ENCODE peak calls at places on chromosomes 13 and 19, in eight cellular contexts. One of them, this sample, is unnamed.

GRCh38 chr19:57599761-57600383 is at the start of gene ZNF530:
- DNase-seq in spleen: peak; percentile 96
- DNase-seq in thoracic aorta: peak; percentile 82
- DNase-seq in HL-60: peak; percentile 96
- DNase-seq in fibroblast of lung: peak; percentile 87
- DNase-seq in pancreas: peak; percentile 90
- DNase-seq in astrocyte of the cerebellum: peak; percentile 79
- DNase-seq in fibroblast of villous mesenchyme: peak; percentile 91
- DNase-seq in this sample: peak; percentile 65

GRCh38 chr13:79799049-79799448 is 318.1 kb downstream of the NDFIP2 start:
- DNase-seq in fibroblast of lung: no peak
- DNase-seq in HL-60: no peak
- DNase-seq in pancreas: no peak
- DNase-seq in thoracic aorta: no peak
- DNase-seq in astrocyte of the cerebellum: no peak
- DNase-seq in fibroblast of villous mesenchyme: no peak
- DNase-seq in spleen: no peak
- DNase-seq in this sample: no peak

GRCh38 chr13:103510007-103510406 is 443.8 kb upstream of the SLC10A2 start:
- DNase-seq in fibroblast of villous mesenchyme: no peak
- DNase-seq in spleen: no peak
- DNase-seq in HL-60: no peak
- DNase-seq in pancreas: no peak
- DNase-seq in thoracic aorta: no peak
- DNase-seq in fibroblast of lung: no peak
- DNase-seq in astrocyte of the cerebellum: no peak
- DNase-seq in this sample: no peak

GRCh38 chr13:22801402-22802003 is 379.3 kb upstream of the SGCG start:
- DNase-seq in spleen: no peak
- DNase-seq in thoracic aorta: no peak
- DNase-seq in fibroblast of villous mesenchyme: peak; percentile 30
- DNase-seq in fibroblast of lung: no peak
- DNase-seq in astrocyte of the cerebellum: no peak
- DNase-seq in pancreas: no peak
- DNase-seq in HL-60: no peak
- DNase-seq in this sample: no peak

GRCh38 chr13:40536443-40537113 is 129.9 kb downstream of the FOXO1 start:
- DNase-seq in fibroblast of villous mesenchyme: no peak
- DNase-seq in astrocyte of the cerebellum: no peak
- DNase-seq in pancreas: peak; percentile 93
- DNase-seq in HL-60: no peak
- DNase-seq in fibroblast of lung: no peak
- DNase-seq in thoracic aorta: no peak
- DNase-seq in spleen: no peak
- DNase-seq in this sample: no peak

GRCh38 chr13:100333141-100333540 is 244.2 kb downstream of the PCCA start:
- DNase-seq in fibroblast of villous mesenchyme: no peak
- DNase-seq in HL-60: no peak
- DNase-seq in thoracic aorta: no peak
- DNase-seq in fibroblast of lung: no peak
- DNase-seq in astrocyte of the cerebellum: no peak
- DNase-seq in pancreas: no peak
- DNase-seq in spleen: no peak
- DNase-seq in this sample: no peak

GRCh38 chr19:498977-499623 is 2.8 kb downstream of the MADCAM1 start:
- DNase-seq in HL-60: no peak
- DNase-seq in astrocyte of the cerebellum: no peak
- DNase-seq in pancreas: no peak
- DNase-seq in fibroblast of lung: no peak
- DNase-seq in thoracic aorta: no peak
- DNase-seq in fibroblast of villous mesenchyme: no peak
- DNase-seq in spleen: no peak
- DNase-seq in this sample: no peak

GRCh38 chr19:24086974-24087595 is at the start of gene ZNF254:
- DNase-seq in thoracic aorta: peak; percentile 86
- DNase-seq in spleen: peak; percentile 95
- DNase-seq in fibroblast of villous mesenchyme: peak; percentile 94
- DNase-seq in astrocyte of the cerebellum: peak; percentile 93
- DNase-seq in pancreas: peak; percentile 85
- DNase-seq in fibroblast of lung: peak; percentile 96
- DNase-seq in HL-60: peak; percentile 78
- DNase-seq in this sample: peak; percentile 92

GRCh38 chr13:91045351-91046034 is 302.0 kb upstream of the MIR17HG start:
- DNase-seq in pancreas: no peak
- DNase-seq in HL-60: no peak
- DNase-seq in astrocyte of the cerebellum: no peak
- DNase-seq in fibroblast of lung: peak; percentile 9
- DNase-seq in spleen: no peak
- DNase-seq in thoracic aorta: no peak
- DNase-seq in fibroblast of villous mesenchyme: no peak
- DNase-seq in this sample: no peak

GRCh38 chr19:31347828-31348314 is 1.4 kb downstream of the TSHZ3 start:
- DNase-seq in spleen: no peak
- DNase-seq in thoracic aorta: no peak
- DNase-seq in pancreas: no peak
- DNase-seq in fibroblast of lung: peak; percentile 66
- DNase-seq in HL-60: no peak
- DNase-seq in fibroblast of villous mesenchyme: peak; percentile 71
- DNase-seq in astrocyte of the cerebellum: no peak
- DNase-seq in this sample: no peak

GRCh38 chr19:50877338-50877737 is 4.1 kb downstream of the KLK2 start:
- DNase-seq in spleen: no peak
- DNase-seq in thoracic aorta: no peak
- DNase-seq in HL-60: no peak
- DNase-seq in astrocyte of the cerebellum: no peak
- DNase-seq in fibroblast of lung: no peak
- DNase-seq in fibroblast of villous mesenchyme: no peak
- DNase-seq in pancreas: no peak
- DNase-seq in this sample: no peak

GRCh38 chr13:46039421-46040036 is 13.0 kb downstream of the ZC3H13 start:
- DNase-seq in fibroblast of lung: peak; percentile 25
- DNase-seq in fibroblast of villous mesenchyme: peak; percentile 31
- DNase-seq in astrocyte of the cerebellum: no peak
- DNase-seq in pancreas: no peak
- DNase-seq in thoracic aorta: no peak
- DNase-seq in spleen: no peak
- DNase-seq in HL-60: no peak
- DNase-seq in this sample: no peak

GRCh38 chr13:82800391-82800790 is 1081.9 kb downstream of the SLITRK1 start:
- DNase-seq in fibroblast of lung: peak; percentile 10
- DNase-seq in thoracic aorta: no peak
- DNase-seq in astrocyte of the cerebellum: peak; percentile 18
- DNase-seq in fibroblast of villous mesenchyme: no peak
- DNase-seq in pancreas: no peak
- DNase-seq in spleen: no peak
- DNase-seq in HL-60: no peak
- DNase-seq in this sample: peak; percentile 73

GRCh38 chr13:59318320-59318930 is 845.3 kb downstream of the DIAPH3 start:
- DNase-seq in HL-60: peak; percentile 72
- DNase-seq in thoracic aorta: no peak
- DNase-seq in spleen: no peak
- DNase-seq in pancreas: peak; percentile 69
- DNase-seq in fibroblast of villous mesenchyme: peak; percentile 38
- DNase-seq in fibroblast of lung: peak; percentile 39
- DNase-seq in astrocyte of the cerebellum: peak; percentile 65
- DNase-seq in this sample: peak; percentile 43

GRCh38 chr13:54592201-54592600 is 1563.6 kb downstream of the OLFM4 start:
- DNase-seq in thoracic aorta: no peak
- DNase-seq in astrocyte of the cerebellum: no peak
- DNase-seq in HL-60: no peak
- DNase-seq in fibroblast of lung: no peak
- DNase-seq in spleen: no peak
- DNase-seq in pancreas: no peak
- DNase-seq in fibroblast of villous mesenchyme: no peak
- DNase-seq in this sample: no peak

GRCh38 chr13:81565849-81566248 is 1224.9 kb upstream of the SPRY2 start:
- DNase-seq in thoracic aorta: no peak
- DNase-seq in pancreas: no peak
- DNase-seq in HL-60: no peak
- DNase-seq in fibroblast of villous mesenchyme: no peak
- DNase-seq in spleen: no peak
- DNase-seq in astrocyte of the cerebellum: no peak
- DNase-seq in fibroblast of lung: no peak
- DNase-seq in this sample: no peak

DNA sequence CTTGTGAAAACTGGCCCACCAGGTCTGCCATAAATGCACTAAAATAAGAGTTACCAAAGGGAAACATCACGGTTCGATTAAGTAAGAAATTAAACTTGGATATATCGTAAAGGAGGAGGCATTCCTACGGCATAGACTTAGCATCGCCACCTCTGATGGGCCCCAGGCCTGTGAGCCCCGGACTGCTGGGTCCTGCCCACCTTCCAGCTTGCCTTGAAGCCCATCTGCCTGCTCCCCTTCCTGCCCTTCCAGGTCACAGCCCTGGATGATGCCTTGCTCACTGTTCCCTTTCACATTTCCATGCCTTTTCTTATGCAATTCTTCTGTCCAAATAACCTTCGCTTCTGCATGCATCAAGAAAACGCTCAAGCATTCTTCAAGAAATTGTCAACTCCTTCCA is 91.3 kb downstream of the DOCK9 start:
- DNase-seq in fibroblast of villous mesenchyme: no peak
- DNase-seq in astrocyte of the cerebellum: no peak
- DNase-seq in HL-60: no peak
- DNase-seq in spleen: no peak
- DNase-seq in fibroblast of lung: no peak
- DNase-seq in thoracic aorta: no peak
- DNase-seq in pancreas: no peak
- DNase-seq in this sample: no peak
- H3K4me3 ChIP-seq in fibroblast of villous mesenchyme: no peak overlapping the region
- H3K4me3 ChIP-seq in astrocyte of the cerebellum: no peak overlapping the region
- H3K4me3 ChIP-seq in HL-60: no peak overlapping the region
- H3K4me3 ChIP-seq in spleen: no peak overlapping the region
- H3K4me3 ChIP-seq in fibroblast of lung: no peak overlapping the region
- H3K4me3 ChIP-seq in thoracic aorta: no peak overlapping the region
- H3K4me3 ChIP-seq in pancreas: no peak overlapping the region
- H3K4me3 ChIP-seq in this sample: no peak overlapping the region

DNA sequence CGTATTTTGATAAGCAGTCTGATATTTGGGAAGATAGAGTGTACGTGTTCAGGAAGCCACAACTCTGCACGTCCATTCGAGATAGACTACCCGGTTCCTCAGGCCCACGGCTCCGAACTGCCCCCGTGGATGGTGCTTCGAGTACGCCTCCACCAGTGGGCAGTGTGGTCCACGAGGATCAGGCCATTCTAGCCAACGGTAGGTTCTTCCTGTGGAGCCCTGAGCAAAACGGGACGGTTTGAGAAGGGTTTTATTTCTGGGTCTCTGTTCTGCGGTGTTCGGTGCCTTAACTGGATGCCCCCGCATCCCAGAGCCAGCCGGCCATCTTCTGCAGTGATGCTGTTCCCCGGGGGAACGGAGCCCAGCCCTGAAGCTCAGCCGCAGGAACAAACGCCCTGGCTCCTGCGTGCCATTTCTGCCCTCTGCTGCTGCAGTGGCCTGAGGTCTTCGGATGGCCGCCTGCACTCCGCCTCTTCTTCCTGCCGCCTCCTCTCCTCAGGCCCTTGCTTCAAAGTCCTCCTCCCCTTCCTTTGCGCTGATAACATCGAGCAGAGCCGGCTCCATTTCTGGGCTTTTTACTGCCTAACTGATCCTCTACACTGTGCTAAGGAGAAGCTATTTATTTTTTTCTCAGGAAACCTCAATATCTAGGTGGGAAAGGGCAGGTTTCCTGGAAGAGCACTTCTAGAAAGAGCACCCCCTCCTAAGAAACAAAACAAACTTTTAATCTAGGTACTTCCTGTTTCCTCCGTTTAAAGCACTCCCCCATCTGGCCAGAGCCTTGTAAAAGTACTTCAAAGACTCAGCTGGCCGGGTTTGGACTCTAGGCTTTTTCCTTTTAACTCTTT is 36.2 kb upstream of the SLC46A3 start:
- DNase-seq in HL-60: peak; percentile 13
- DNase-seq in fibroblast of lung: no peak
- DNase-seq in fibroblast of villous mesenchyme: peak; percentile 40
- DNase-seq in pancreas: no peak
- DNase-seq in astrocyte of the cerebellum: no peak
- DNase-seq in thoracic aorta: no peak
- DNase-seq in spleen: peak; percentile 77
- DNase-seq in this sample: no peak
- TF ChIP-seq CTCF in HL-60: no peak
- TF ChIP-seq CTCF in fibroblast of lung: no peak
- TF ChIP-seq CTCF in fibroblast of villous mesenchyme: peak; percentile 39
- TF ChIP-seq CTCF in pancreas: no peak
- TF ChIP-seq CTCF in astrocyte of the cerebellum: no peak
- TF ChIP-seq CTCF in thoracic aorta: no peak
- TF ChIP-seq CTCF in spleen: no peak
- TF ChIP-seq CTCF in this sample: no peak

DNA sequence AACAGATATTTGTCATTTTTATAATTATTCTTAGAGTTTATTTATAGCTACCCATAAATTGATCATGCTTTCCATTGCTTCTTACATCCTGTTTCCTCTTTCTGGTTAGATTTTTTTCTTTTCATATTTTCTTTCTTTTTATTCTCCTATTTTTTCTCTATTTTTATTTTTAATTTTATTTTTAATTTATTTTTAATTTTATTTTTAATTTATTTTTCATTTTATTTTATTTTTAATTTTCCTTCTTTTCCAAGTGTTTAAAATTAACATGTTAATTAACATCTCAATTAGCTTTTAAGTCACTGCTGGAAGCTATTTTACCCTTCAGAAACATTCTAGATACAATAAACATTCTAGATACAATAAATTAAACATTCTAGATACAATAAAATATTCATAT is 269.6 kb downstream of the B3GLCT start:
- DNase-seq in pancreas: no peak
- DNase-seq in fibroblast of lung: no peak
- DNase-seq in astrocyte of the cerebellum: no peak
- DNase-seq in fibroblast of villous mesenchyme: no peak
- DNase-seq in HL-60: no peak
- DNase-seq in spleen: no peak
- DNase-seq in thoracic aorta: no peak
- DNase-seq in this sample: no peak
- H3K4me3 ChIP-seq in pancreas: no peak overlapping the region
- H3K4me3 ChIP-seq in fibroblast of lung: no peak overlapping the region
- H3K4me3 ChIP-seq in astrocyte of the cerebellum: no peak overlapping the region
- H3K4me3 ChIP-seq in fibroblast of villous mesenchyme: no peak overlapping the region
- H3K4me3 ChIP-seq in HL-60: no peak overlapping the region
- H3K4me3 ChIP-seq in spleen: no peak overlapping the region
- H3K4me3 ChIP-seq in thoracic aorta: no peak overlapping the region
- H3K4me3 ChIP-seq in this sample: no peak overlapping the region

DNA sequence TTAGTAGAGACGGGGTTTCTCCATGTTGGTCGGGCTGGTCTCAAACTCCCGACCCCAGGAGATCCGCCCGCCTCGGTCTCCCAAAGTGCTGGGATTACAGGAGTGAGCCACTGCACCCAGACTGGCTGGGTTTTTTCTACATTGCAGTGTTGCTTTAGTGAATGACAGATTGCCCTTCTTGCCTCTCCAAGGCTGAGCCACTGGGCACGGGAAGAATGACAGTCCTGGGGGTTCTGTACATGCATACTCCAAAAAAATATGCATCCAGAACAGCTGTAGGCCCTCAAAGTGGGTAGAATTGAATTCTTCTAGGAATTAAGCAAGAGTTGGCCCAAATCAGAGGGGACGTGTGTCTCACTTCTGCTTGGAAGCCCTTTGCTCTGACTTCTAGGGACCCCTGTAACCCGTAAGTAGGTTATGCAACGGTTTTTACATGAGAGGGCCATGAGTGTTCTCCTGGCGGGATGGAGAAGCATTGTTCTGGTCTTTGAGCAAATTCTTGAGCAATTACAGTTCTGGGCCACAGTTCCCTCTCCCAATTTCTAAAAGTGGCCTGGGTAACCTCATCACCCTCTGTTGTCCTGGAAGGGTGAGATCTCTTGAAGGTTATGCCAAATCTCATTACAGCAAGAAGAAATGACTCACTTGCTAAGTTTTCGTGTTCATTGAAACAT is 3.6 kb downstream of the ACTN4 start:
- DNase-seq in fibroblast of lung: peak; percentile 93
- DNase-seq in pancreas: no peak
- DNase-seq in spleen: no peak
- DNase-seq in astrocyte of the cerebellum: peak; percentile 31
- DNase-seq in HL-60: peak; percentile 73
- DNase-seq in thoracic aorta: no peak
- DNase-seq in fibroblast of villous mesenchyme: peak; percentile 68
- DNase-seq in this sample: no peak
- TF ChIP-seq CTCF in fibroblast of lung: no peak
- TF ChIP-seq CTCF in pancreas: no peak
- TF ChIP-seq CTCF in spleen: no peak
- TF ChIP-seq CTCF in astrocyte of the cerebellum: no peak
- TF ChIP-seq CTCF in HL-60: no peak
- TF ChIP-seq CTCF in thoracic aorta: peak; percentile 44
- TF ChIP-seq CTCF in fibroblast of villous mesenchyme: no peak
- TF ChIP-seq CTCF in this sample: no peak